ENCODE peak calls at places on chromosome 6, in four cellular contexts. H is K562, F is H1, Y is HepG2. T is an unnamed sample. For H3K36me3, the result is how much of the 10 kb centered on the place peaks cover.

GRCh38 chr6:35085359-35086281 is 55.5 kb downstream of the TCP11 start:
- DNase-seq in Y (no peak), F (no peak), H (no peak), T (no peak)

GRCh38 chr6:138272543-138273305 is 54.4 kb upstream of the PBOV1 start:
- DNase-seq in F (no peak), Y (no peak), H (no peak), T (no peak)

GRCh38 chr6:71123051-71123450 is 165.6 kb upstream of the OGFRL1 start:
- DNase-seq in H (no peak), F (no peak), Y (no peak), T (no peak)

GRCh38 chr6:140001005-140001404 is 626.6 kb upstream of the CITED2 start:
- DNase-seq in Y (no peak), F (no peak), H (no peak), T (no peak)

GRCh38 chr6:111764238-111765182 is 108.7 kb downstream of the FYN start:
- DNase-seq in Y (no peak), H (no peak), F (no peak), T (peak)

GRCh38 chr6:100506651-100507050 is 41.9 kb upstream of the SIM1 start:
- DNase-seq in H (no peak), F (no peak), Y (no peak), T (no peak)

GRCh38 chr6:451336-451735 is 59.8 kb downstream of the IRF4 start:
- DNase-seq in Y (no peak), H (no peak), F (peak), T (no peak)

GRCh38 chr6:26216886-26217713 is 129.9 kb downstream of the HFE start:
- DNase-seq in F (peak), H (peak), Y (peak), T (no peak)

GRCh38 chr6:103191391-103192093 is 1668.2 kb downstream of the HACE1 start:
- DNase-seq in F (no peak), H (no peak), Y (no peak), T (no peak)

GRCh38 chr6:135759831-135760230 is 91.7 kb upstream of the PDE7B start:
- DNase-seq in Y (peak), H (no peak), F (no peak), T (no peak)

GRCh38 chr6:36501686-36502085 is 45.6 kb downstream of the STK38 start:
- DNase-seq in H (no peak), F (no peak), Y (no peak), T (no peak)

GRCh38 chr6:143262859-143263258 is 187.6 kb downstream of the ADAT2 start:
- DNase-seq in H (no peak), Y (no peak), F (no peak), T (no peak)

GRCh38 chr6:123547216-123547978 is 89.4 kb downstream of the TRDN start:
- DNase-seq in H (no peak), F (no peak), Y (no peak), T (no peak)

GRCh38 chr6:21529431-21529830 is 64.1 kb upstream of the SOX4 start:
- DNase-seq in F (no peak), Y (no peak), H (no peak), T (no peak)

GRCh38 chr6:42138630-42139619 is 3.5 kb downstream of the C6orf132 start:
- DNase-seq in Y (peak), F (no peak), H (no peak), T (no peak)

GRCh38 chr6:98787401-98787800 is 47.0 kb upstream of the POU3F2 start:
- DNase-seq in F (no peak), H (no peak), Y (no peak), T (no peak)

GRCh38 chr6:113551168-113551567 is 306.0 kb upstream of the MARCKS start:
- DNase-seq in Y (no peak), H (no peak), F (no peak), T (no peak)

GRCh38 chr6:31572041-31572911 is at the start of gene LTA:
- DNase-seq in H (no peak), Y (no peak), F (no peak), T (no peak)

GRCh38 chr6:67165606-67166005 is 1458.6 kb upstream of the EYS start:
- DNase-seq in F (no peak), Y (no peak), H (no peak), T (no peak)

GRCh38 chr6:67160820-67161219 is 1453.8 kb upstream of the EYS start:
- DNase-seq in F (no peak), Y (no peak), H (no peak), T (no peak)
- TF ChIP-seq ATF2 in F (no peak), Y (no peak), H (no peak), T (no peak)

GRCh38 chr6:43444601-43445000 is 10.7 kb downstream of the DLK2 start:
- DNase-seq in Y (no peak), H (no peak), F (no peak), T (no peak)
- H3K36me3 ChIP-seq in Y (under half), H (under half), F (under half), T (under half)

GRCh38 chr6:84763397-84764331 is 734 bp downstream of the TBX18 start:
- DNase-seq in Y (no peak), H (peak), F (peak), T (no peak)

GRCh38 chr6:84756466-84756865 is 7.9 kb downstream of the TBX18 start:
- DNase-seq in F (no peak), Y (no peak), H (no peak), T (no peak)

GRCh38 chr6:84762220-84762940 is 2.0 kb downstream of the TBX18 start:
- DNase-seq in H (peak), F (no peak), Y (no peak), T (no peak)

GRCh38 chr6:84762941-84763396 is 1.4 kb downstream of the TBX18 start:
- DNase-seq in Y (no peak), H (peak), F (peak), T (no peak)

GRCh38 chr6:84758486-84758885 is 5.9 kb downstream of the TBX18 start:
- DNase-seq in Y (no peak), F (no peak), H (no peak), T (no peak)
- H3K4me3 ChIP-seq in Y (no peak), F (no peak), H (no peak), T (no peak)

GRCh38 chr6:45155341-45155894 is 172.7 kb upstream of the RUNX2 start:
- DNase-seq in F (no peak), H (no peak), Y (no peak), T (no peak)
- TF ChIP-seq ATF2 in F (no peak), H (no peak), Y (no peak), T (no peak)

T was measured in GM12878.